ENCODE peak calls at places on chromosomes 12 and 14, in nine cellular contexts. V, D, Y, M, X, E, L, O and N are unnamed samples.

GRCh38 chr14:101823511-101824120 is 62.1 kb downstream of the PPP2R5C start:
- DNase-seq in V (no peak), D (no peak), Y (no peak), M (peak; percentile 74), X (peak; percentile 49), E (no peak), L (no peak), O (peak; percentile 32), N (no peak)

GRCh38 chr14:104938960-104939359 is 14.3 kb downstream of the PLD4 start:
- DNase-seq in V (no peak), D (no peak), Y (no peak), M (no peak), X (no peak), E (no peak), L (no peak), O (no peak), N (no peak)

GRCh38 chr12:29589852-29590251 is 92.4 kb upstream of the OVCH1 start:
- DNase-seq in V (peak; percentile 19), D (no peak), Y (no peak), M (no peak), X (no peak), E (no peak), L (no peak), O (no peak), N (no peak)

GRCh38 chr14:95409472-95410307 is 90.0 kb upstream of the CLMN start:
- DNase-seq in V (no peak), D (no peak), Y (no peak), M (no peak), X (no peak), E (peak; percentile 52), L (no peak), O (peak; percentile 39), N (no peak)

GRCh38 chr12:78697817-78698415 is 166.7 kb upstream of the SYT1 start:
- DNase-seq in V (peak; percentile 54), D (no peak), Y (no peak), M (no peak), X (no peak), E (no peak), L (no peak), O (no peak), N (no peak)

GRCh38 chr12:131907379-131908081 is 13.1 kb downstream of the ULK1 start:
- DNase-seq in V (no peak), D (no peak), Y (no peak), M (no peak), X (no peak), E (no peak), L (no peak), O (no peak), N (no peak)

GRCh38 chr14:96370528-96370927 is 7.2 kb downstream of the GSKIP start:
- DNase-seq in V (no peak), D (no peak), Y (no peak), M (no peak), X (no peak), E (no peak), L (no peak), O (no peak), N (no peak)

GRCh38 chr12:24852420-24852819 is 96.5 kb downstream of the BCAT1 start:
- DNase-seq in V (no peak), D (no peak), Y (no peak), M (no peak), X (no peak), E (no peak), L (no peak), O (no peak), N (no peak)

GRCh38 chr12:52082668-52082987 is 3.1 kb downstream of the SMIM41 start:
- DNase-seq in V (no peak), D (no peak), Y (no peak), M (no peak), X (no peak), E (no peak), L (no peak), O (no peak), N (no peak)

GRCh38 chr12:65824314-65824563 is at the start of gene HMGA2:
- DNase-seq in V (peak; percentile 79), D (no peak), Y (no peak), M (no peak), X (no peak), E (no peak), L (peak; percentile 77), O (no peak), N (no peak)

GRCh38 chr12:89874146-89874545 is 165.5 kb upstream of the ATP2B1 start:
- DNase-seq in V (no peak), D (no peak), Y (no peak), M (no peak), X (no peak), E (no peak), L (no peak), O (no peak), N (peak; percentile 19)

GRCh38 chr12:28177862-28178261 is 12.4 kb upstream of the CCDC91 start:
- DNase-seq in V (no peak), D (no peak), Y (no peak), M (no peak), X (no peak), E (no peak), L (no peak), O (no peak), N (no peak)

GRCh38 chr12:119180380-119181040 is 1.8 kb downstream of the HSPB8 start:
- DNase-seq in V (no peak), D (no peak), Y (no peak), M (no peak), X (peak; percentile 31), E (no peak), L (peak; percentile 36), O (no peak), N (no peak)

GRCh38 chr14:65237956-65238355 is 135.6 kb upstream of the MAX start:
- DNase-seq in V (no peak), D (no peak), Y (no peak), M (no peak), X (peak; percentile 36), E (no peak), L (no peak), O (no peak), N (no peak)